ENCODE peak calls at places on chromosomes 1 and 21, in eight cellular contexts. One of them, this sample, is unnamed.

GRCh38 chr1:148318123-148318899 is 164.8 kb downstream of the PPIAL4G start:
- DNase-seq in choroid plexus epithelial cell: peak; percentile 37
- DNase-seq in lower lobe of right lung: peak; percentile 73
- DNase-seq in astrocyte: no peak
- DNase-seq in Caco-2: no peak
- DNase-seq in OCI-LY7: no peak
- DNase-seq in dorsolateral prefrontal cortex: no peak
- DNase-seq in adipocyte: peak; percentile 1
- DNase-seq in this sample: no peak

GRCh38 chr1:46613661-46614603 is 2.7 kb downstream of the MOB3C start:
- DNase-seq in lower lobe of right lung: peak; percentile 93
- DNase-seq in choroid plexus epithelial cell: peak; percentile 81
- DNase-seq in astrocyte: peak; percentile 56
- DNase-seq in adipocyte: peak; percentile 80
- DNase-seq in dorsolateral prefrontal cortex: peak; percentile 67
- DNase-seq in OCI-LY7: peak; percentile 24
- DNase-seq in Caco-2: no peak
- DNase-seq in this sample: peak; percentile 30

GRCh38 chr1:3393987-3394920 is 60.2 kb upstream of the ARHGEF16 start:
- DNase-seq in OCI-LY7: no peak
- DNase-seq in choroid plexus epithelial cell: no peak
- DNase-seq in adipocyte: no peak
- DNase-seq in lower lobe of right lung: no peak
- DNase-seq in dorsolateral prefrontal cortex: no peak
- DNase-seq in astrocyte: no peak
- DNase-seq in Caco-2: no peak
- DNase-seq in this sample: no peak

GRCh38 chr1:21239181-21239580 is 51.1 kb downstream of the ECE1 start:
- DNase-seq in adipocyte: peak; percentile 7
- DNase-seq in Caco-2: no peak
- DNase-seq in dorsolateral prefrontal cortex: no peak
- DNase-seq in choroid plexus epithelial cell: no peak
- DNase-seq in astrocyte: peak; percentile 53
- DNase-seq in OCI-LY7: no peak
- DNase-seq in lower lobe of right lung: no peak
- DNase-seq in this sample: peak; percentile 60

GRCh38 chr1:167165948-167166702 is 54.6 kb upstream of the POU2F1 start:
- DNase-seq in OCI-LY7: no peak
- DNase-seq in adipocyte: no peak
- DNase-seq in dorsolateral prefrontal cortex: no peak
- DNase-seq in Caco-2: peak; percentile 79
- DNase-seq in astrocyte: peak; percentile 59
- DNase-seq in lower lobe of right lung: no peak
- DNase-seq in choroid plexus epithelial cell: peak; percentile 93
- DNase-seq in this sample: no peak

GRCh38 chr21:35202431-35202830 is 153.3 kb upstream of the RUNX1 start:
- DNase-seq in astrocyte: no peak
- DNase-seq in Caco-2: no peak
- DNase-seq in dorsolateral prefrontal cortex: no peak
- DNase-seq in adipocyte: peak; percentile 55
- DNase-seq in lower lobe of right lung: no peak
- DNase-seq in choroid plexus epithelial cell: peak; percentile 58
- DNase-seq in OCI-LY7: no peak
- DNase-seq in this sample: peak; percentile 57

GRCh38 chr1:38029725-38030511 is 16.7 kb downstream of the POU3F1 start:
- DNase-seq in OCI-LY7: peak; percentile 25
- DNase-seq in astrocyte: peak; percentile 62
- DNase-seq in lower lobe of right lung: no peak
- DNase-seq in adipocyte: peak; percentile 34
- DNase-seq in choroid plexus epithelial cell: peak; percentile 72
- DNase-seq in Caco-2: no peak
- DNase-seq in dorsolateral prefrontal cortex: no peak
- DNase-seq in this sample: peak; percentile 86

GRCh38 chr1:21956720-21957552 is 19.8 kb upstream of the HSPG2 start:
- DNase-seq in lower lobe of right lung: peak; percentile 87
- DNase-seq in astrocyte: peak; percentile 45
- DNase-seq in dorsolateral prefrontal cortex: no peak
- DNase-seq in OCI-LY7: peak; percentile 5
- DNase-seq in Caco-2: no peak
- DNase-seq in choroid plexus epithelial cell: no peak
- DNase-seq in adipocyte: peak; percentile 22
- DNase-seq in this sample: peak; percentile 99

GRCh38 chr1:168550971-168551370 is 7.2 kb upstream of the XCL2 start:
- DNase-seq in OCI-LY7: no peak
- DNase-seq in dorsolateral prefrontal cortex: no peak
- DNase-seq in lower lobe of right lung: no peak
- DNase-seq in astrocyte: peak; percentile 5
- DNase-seq in choroid plexus epithelial cell: peak; percentile 16
- DNase-seq in adipocyte: peak; percentile 30
- DNase-seq in Caco-2: no peak
- DNase-seq in this sample: no peak

GRCh38 chr1:61782771-61783170 is 40.5 kb downstream of the PATJ start:
- DNase-seq in lower lobe of right lung: no peak
- DNase-seq in choroid plexus epithelial cell: no peak
- DNase-seq in adipocyte: no peak
- DNase-seq in Caco-2: no peak
- DNase-seq in dorsolateral prefrontal cortex: no peak
- DNase-seq in OCI-LY7: no peak
- DNase-seq in astrocyte: no peak
- DNase-seq in this sample: no peak

GRCh38 chr1:40774266-40774998 is 9.2 kb upstream of the KCNQ4 start:
- DNase-seq in adipocyte: peak; percentile 39
- DNase-seq in lower lobe of right lung: peak; percentile 69
- DNase-seq in Caco-2: peak; percentile 53
- DNase-seq in OCI-LY7: peak; percentile 61
- DNase-seq in astrocyte: no peak
- DNase-seq in choroid plexus epithelial cell: peak; percentile 45
- DNase-seq in dorsolateral prefrontal cortex: no peak
- DNase-seq in this sample: no peak

GRCh38 chr1:236809133-236809532 is 14.0 kb downstream of the MTR start:
- DNase-seq in astrocyte: no peak
- DNase-seq in adipocyte: no peak
- DNase-seq in lower lobe of right lung: no peak
- DNase-seq in OCI-LY7: no peak
- DNase-seq in dorsolateral prefrontal cortex: no peak
- DNase-seq in Caco-2: no peak
- DNase-seq in choroid plexus epithelial cell: peak; percentile 28
- DNase-seq in this sample: no peak

GRCh38 chr1:43968348-43968948 is 1.4 kb upstream of the DPH2 start:
- DNase-seq in lower lobe of right lung: no peak
- DNase-seq in Caco-2: no peak
- DNase-seq in astrocyte: no peak
- DNase-seq in adipocyte: peak; percentile 46
- DNase-seq in choroid plexus epithelial cell: peak; percentile 46
- DNase-seq in dorsolateral prefrontal cortex: no peak
- DNase-seq in OCI-LY7: no peak
- DNase-seq in this sample: no peak

GRCh38 chr21:45819478-45820170 is 161.9 kb upstream of the COL6A1 start:
- DNase-seq in lower lobe of right lung: no peak
- DNase-seq in adipocyte: no peak
- DNase-seq in OCI-LY7: no peak
- DNase-seq in astrocyte: no peak
- DNase-seq in choroid plexus epithelial cell: no peak
- DNase-seq in dorsolateral prefrontal cortex: no peak
- DNase-seq in Caco-2: no peak
- DNase-seq in this sample: no peak

GRCh38 chr1:113109908-113110554 is 37.0 kb downstream of the LRIG2 start:
- DNase-seq in lower lobe of right lung: no peak
- DNase-seq in choroid plexus epithelial cell: peak; percentile 97
- DNase-seq in astrocyte: peak; percentile 97
- DNase-seq in Caco-2: no peak
- DNase-seq in adipocyte: peak; percentile 96
- DNase-seq in OCI-LY7: no peak
- DNase-seq in dorsolateral prefrontal cortex: peak; percentile 28
- DNase-seq in this sample: peak; percentile 35

GRCh38 chr1:89721351-89721750 is 88.4 kb downstream of the LRRC8C start:
- DNase-seq in Caco-2: no peak
- DNase-seq in choroid plexus epithelial cell: peak; percentile 75
- DNase-seq in dorsolateral prefrontal cortex: no peak
- DNase-seq in adipocyte: peak; percentile 48
- DNase-seq in astrocyte: peak; percentile 48
- DNase-seq in OCI-LY7: peak; percentile 43
- DNase-seq in lower lobe of right lung: no peak
- DNase-seq in this sample: peak; percentile 59

GRCh38 chr1:43074244-43074643 is 97.8 kb downstream of the EBNA1BP2 start:
- DNase-seq in lower lobe of right lung: no peak
- DNase-seq in astrocyte: no peak
- DNase-seq in choroid plexus epithelial cell: no peak
- DNase-seq in adipocyte: no peak
- DNase-seq in OCI-LY7: no peak
- DNase-seq in dorsolateral prefrontal cortex: no peak
- DNase-seq in Caco-2: no peak
- DNase-seq in this sample: no peak

GRCh38 chr1:24186031-24186710 is 918 bp downstream of the IFNLR1 start:
- DNase-seq in choroid plexus epithelial cell: no peak
- DNase-seq in OCI-LY7: no peak
- DNase-seq in adipocyte: no peak
- DNase-seq in dorsolateral prefrontal cortex: no peak
- DNase-seq in astrocyte: no peak
- DNase-seq in Caco-2: no peak
- DNase-seq in lower lobe of right lung: no peak
- DNase-seq in this sample: no peak
- H3K4me3 ChIP-seq in choroid plexus epithelial cell: no peak overlapping the region
- H3K4me3 ChIP-seq in OCI-LY7: peak overlapping the region; percentile 97
- H3K4me3 ChIP-seq in adipocyte: no peak overlapping the region
- H3K4me3 ChIP-seq in dorsolateral prefrontal cortex: peak overlapping the region; percentile 62
- H3K4me3 ChIP-seq in astrocyte: no peak overlapping the region
- H3K4me3 ChIP-seq in Caco-2: peak overlapping the region; percentile 44
- H3K4me3 ChIP-seq in lower lobe of right lung: peak overlapping the region; percentile 66
- H3K4me3 ChIP-seq in this sample: peak overlapping the region; percentile 62

DNA sequence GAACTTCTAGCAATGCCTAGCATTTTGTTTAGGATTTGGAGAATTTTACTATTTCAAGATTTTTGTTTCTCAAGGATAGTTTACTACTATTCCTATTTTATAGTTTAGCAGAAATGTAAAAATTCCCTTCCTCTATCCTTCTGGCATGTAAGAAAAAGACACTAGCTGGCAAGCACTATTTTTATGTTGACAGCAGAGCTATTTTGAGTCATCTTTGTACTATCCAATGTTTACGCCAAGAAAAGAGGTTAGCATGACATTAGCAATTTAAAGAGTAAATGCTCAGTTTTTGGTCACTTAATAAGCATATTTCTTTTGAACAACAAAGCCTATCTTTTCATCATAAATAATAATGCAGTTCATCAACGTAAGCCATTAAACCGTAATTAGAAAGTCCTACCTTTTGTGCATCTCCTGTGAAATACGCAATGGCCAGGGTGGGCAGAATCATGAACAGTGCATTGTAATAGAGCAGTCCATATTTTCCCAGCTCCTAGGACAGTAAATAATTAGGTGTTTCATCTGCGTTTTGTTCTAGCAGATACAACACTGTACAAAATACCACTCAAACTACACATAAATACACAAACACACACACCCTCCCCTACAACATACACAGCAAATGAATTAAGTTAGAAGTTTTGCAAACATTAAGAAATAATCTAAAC is 12.0 kb downstream of the SLC35D1 start:
- DNase-seq in Caco-2: no peak
- DNase-seq in adipocyte: peak; percentile 62
- DNase-seq in lower lobe of right lung: no peak
- DNase-seq in choroid plexus epithelial cell: peak; percentile 37
- DNase-seq in dorsolateral prefrontal cortex: no peak
- DNase-seq in OCI-LY7: no peak
- DNase-seq in astrocyte: peak; percentile 41
- DNase-seq in this sample: no peak
- H3K4me3 ChIP-seq in Caco-2: no peak overlapping the region
- H3K4me3 ChIP-seq in adipocyte: no peak overlapping the region
- H3K4me3 ChIP-seq in lower lobe of right lung: no peak overlapping the region
- H3K4me3 ChIP-seq in choroid plexus epithelial cell: no peak overlapping the region
- H3K4me3 ChIP-seq in dorsolateral prefrontal cortex: no peak overlapping the region
- H3K4me3 ChIP-seq in OCI-LY7: no peak overlapping the region
- H3K4me3 ChIP-seq in astrocyte: no peak overlapping the region
- H3K4me3 ChIP-seq in this sample: no peak overlapping the region

GRCh38 chr1:233240839-233241682 is 54.5 kb downstream of the PCNX2 start:
- DNase-seq in astrocyte: no peak
- DNase-seq in lower lobe of right lung: peak; percentile 71
- DNase-seq in dorsolateral prefrontal cortex: peak; percentile 68
- DNase-seq in OCI-LY7: no peak
- DNase-seq in choroid plexus epithelial cell: peak; percentile 74
- DNase-seq in Caco-2: peak; percentile 64
- DNase-seq in adipocyte: peak; percentile 77
- DNase-seq in this sample: no peak
- H3K4me3 ChIP-seq in astrocyte: no peak overlapping the region
- H3K4me3 ChIP-seq in lower lobe of right lung: no peak overlapping the region
- H3K4me3 ChIP-seq in dorsolateral prefrontal cortex: no peak overlapping the region
- H3K4me3 ChIP-seq in OCI-LY7: no peak overlapping the region
- H3K4me3 ChIP-seq in choroid plexus epithelial cell: no peak overlapping the region
- H3K4me3 ChIP-seq in Caco-2: no peak overlapping the region
- H3K4me3 ChIP-seq in adipocyte: no peak overlapping the region
- H3K4me3 ChIP-seq in this sample: no peak overlapping the region

GRCh38 chr1:29801003-29801402 is 564.7 kb downstream of the PTPRU start:
- DNase-seq in adipocyte: no peak
- DNase-seq in OCI-LY7: no peak
- DNase-seq in lower lobe of right lung: no peak
- DNase-seq in choroid plexus epithelial cell: no peak
- DNase-seq in Caco-2: no peak
- DNase-seq in astrocyte: no peak
- DNase-seq in dorsolateral prefrontal cortex: no peak
- DNase-seq in this sample: no peak

GRCh38 chr1:29798699-29799566 is 562.6 kb downstream of the PTPRU start:
- DNase-seq in choroid plexus epithelial cell: no peak
- DNase-seq in lower lobe of right lung: no peak
- DNase-seq in OCI-LY7: no peak
- DNase-seq in astrocyte: no peak
- DNase-seq in adipocyte: no peak
- DNase-seq in Caco-2: no peak
- DNase-seq in dorsolateral prefrontal cortex: no peak
- DNase-seq in this sample: peak; percentile 60

GRCh38 chr1:29801561-29801973 is 565.2 kb downstream of the PTPRU start:
- DNase-seq in Caco-2: no peak
- DNase-seq in dorsolateral prefrontal cortex: no peak
- DNase-seq in choroid plexus epithelial cell: no peak
- DNase-seq in astrocyte: no peak
- DNase-seq in OCI-LY7: no peak
- DNase-seq in adipocyte: no peak
- DNase-seq in lower lobe of right lung: no peak
- DNase-seq in this sample: no peak

GRCh38 chr1:29800522-29800956 is 564.2 kb downstream of the PTPRU start:
- DNase-seq in astrocyte: no peak
- DNase-seq in Caco-2: no peak
- DNase-seq in choroid plexus epithelial cell: no peak
- DNase-seq in OCI-LY7: no peak
- DNase-seq in dorsolateral prefrontal cortex: no peak
- DNase-seq in lower lobe of right lung: no peak
- DNase-seq in adipocyte: no peak
- DNase-seq in this sample: peak; percentile 48

GRCh38 chr1:29800120-29800519 is 563.8 kb downstream of the PTPRU start:
- DNase-seq in adipocyte: no peak
- DNase-seq in astrocyte: no peak
- DNase-seq in lower lobe of right lung: no peak
- DNase-seq in dorsolateral prefrontal cortex: no peak
- DNase-seq in Caco-2: no peak
- DNase-seq in choroid plexus epithelial cell: no peak
- DNase-seq in OCI-LY7: no peak
- DNase-seq in this sample: no peak
- H3K4me3 ChIP-seq in adipocyte: no peak overlapping the region
- H3K4me3 ChIP-seq in astrocyte: no peak overlapping the region
- H3K4me3 ChIP-seq in lower lobe of right lung: no peak overlapping the region
- H3K4me3 ChIP-seq in dorsolateral prefrontal cortex: no peak overlapping the region
- H3K4me3 ChIP-seq in Caco-2: no peak overlapping the region
- H3K4me3 ChIP-seq in choroid plexus epithelial cell: no peak overlapping the region
- H3K4me3 ChIP-seq in OCI-LY7: no peak overlapping the region
- H3K4me3 ChIP-seq in this sample: no peak overlapping the region

GRCh38 chr1:246978785-246979184 is 29.1 kb downstream of the ZNF695 start:
- DNase-seq in choroid plexus epithelial cell: no peak
- DNase-seq in lower lobe of right lung: no peak
- DNase-seq in astrocyte: no peak
- DNase-seq in OCI-LY7: no peak
- DNase-seq in adipocyte: no peak
- DNase-seq in dorsolateral prefrontal cortex: no peak
- DNase-seq in Caco-2: no peak
- DNase-seq in this sample: no peak
- H3K4me3 ChIP-seq in choroid plexus epithelial cell: no peak overlapping the region
- H3K4me3 ChIP-seq in lower lobe of right lung: no peak overlapping the region
- H3K4me3 ChIP-seq in astrocyte: no peak overlapping the region
- H3K4me3 ChIP-seq in OCI-LY7: no peak overlapping the region
- H3K4me3 ChIP-seq in adipocyte: no peak overlapping the region
- H3K4me3 ChIP-seq in dorsolateral prefrontal cortex: no peak overlapping the region
- H3K4me3 ChIP-seq in Caco-2: no peak overlapping the region
- H3K4me3 ChIP-seq in this sample: no peak overlapping the region

This sample was measured in mammary epithelial cell.